ENCODE peak calls at places on chromosomes 11 and 22, in six cellular contexts. S, B, X, M, Z and O are unnamed samples.

GRCh38 chr22:49396817-49397216 is 430.9 kb downstream of the BRD1 start:
- DNase-seq in B (no peak), Z (no peak), M (no peak), S (no peak), X (no peak), O (no peak)

GRCh38 chr11:57427692-57428082 is 766 bp upstream of the SLC43A3 start:
- DNase-seq in B (no peak), X (no peak), S (no peak), Z (peak), M (no peak), O (no peak)

GRCh38 chr22:21791635-21792625 is 56.3 kb upstream of the YPEL1 start:
- DNase-seq in X (peak), B (no peak), S (no peak), M (no peak), Z (peak), O (peak)

GRCh38 chr11:47907499-47907898 is 59.3 kb upstream of the NUP160 start:
- DNase-seq in X (peak), B (no peak), Z (peak), S (no peak), M (no peak), O (no peak)

GRCh38 chr11:94537051-94537600 is 6.6 kb upstream of the FUT4 start:
- DNase-seq in B (peak), M (no peak), Z (peak), X (peak), S (no peak), O (no peak)

GRCh38 chr11:124612567-124613245 is 1.5 kb downstream of the PANX3 start:
- DNase-seq in S (no peak), Z (no peak), B (no peak), M (no peak), X (peak), O (no peak)

GRCh38 chr22:38853149-38853548 is 9.3 kb upstream of the NPTXR start:
- DNase-seq in B (no peak), S (no peak), X (no peak), Z (no peak), M (no peak), O (no peak)

GRCh38 chr11:12695878-12696277 is 21.7 kb downstream of the TEAD1 start:
- DNase-seq in B (no peak), M (no peak), X (no peak), S (no peak), Z (no peak), O (no peak)

GRCh38 chr22:46087816-46088277 is 62.5 kb upstream of the PPARA start:
- DNase-seq in B (peak), S (peak), Z (peak), M (no peak), X (peak), O (no peak)

GRCh38 chr22:47089796-47090460 is 327.5 kb downstream of the TBC1D22A start:
- DNase-seq in M (no peak), B (no peak), S (no peak), X (no peak), Z (no peak), O (no peak)

GRCh38 chr11:105206633-105207032 is 67.1 kb upstream of the CARD18 start:
- DNase-seq in Z (no peak), X (peak), M (no peak), B (no peak), S (no peak), O (no peak)

GRCh38 chr11:101187748-101188147 is 58.1 kb upstream of the PGR start:
- DNase-seq in S (no peak), M (no peak), B (no peak), Z (no peak), X (no peak), O (no peak)

GRCh38 chr11:63165710-63166310 is 21.8 kb upstream of the SLC22A24 start:
- DNase-seq in B (no peak), X (peak), S (no peak), Z (peak), M (peak), O (no peak)

GRCh38 chr22:43326342-43326825 is 16.8 kb downstream of the SCUBE1 start:
- DNase-seq in M (no peak), B (no peak), S (no peak), X (no peak), Z (no peak), O (no peak)

GRCh38 chr11:10829139-10829538 is 20.4 kb upstream of the EIF4G2 start:
- DNase-seq in Z (no peak), S (no peak), X (no peak), M (no peak), B (no peak), O (no peak)

GRCh38 chr11:47408598-47409439 is 429 bp downstream of the SLC39A13 start:
- DNase-seq in X (peak), Z (peak), M (peak), S (peak), B (peak), O (no peak)

GRCh38 chr11:126354631-126355323 is 709 bp upstream of the ST3GAL4 start:
- DNase-seq in Z (no peak), B (no peak), S (no peak), M (no peak), X (no peak), O (peak)

GRCh38 chr11:131760191-131760951 is 390.0 kb downstream of the NTM start:
- DNase-seq in S (peak), M (no peak), B (peak), X (peak), Z (peak), O (no peak)